ENCODE peak calls at places on chromosomes 1 and 21, in seven cellular contexts. B, J, F, L, D, Q and V are unnamed samples.

GRCh38 chr21:43956019-43956666 is 56.0 kb upstream of the TRAPPC10 start:
- DNase-seq in B (no peak), J (no peak), F (no peak), L (peak), D (no peak), Q (no peak), V (no peak)

GRCh38 chr1:56200446-56200845 is 378.9 kb downstream of the PLPP3 start:
- DNase-seq in B (no peak), J (no peak), F (no peak), L (peak), D (no peak), Q (no peak), V (no peak)

GRCh38 chr1:168342572-168343280 is 62.0 kb downstream of the TBX19 start:
- DNase-seq in B (peak), J (peak), F (peak), L (peak), D (peak), Q (peak), V (peak)

GRCh38 chr21:45995686-45996179 is 14.2 kb downstream of the COL6A1 start:
- DNase-seq in B (no peak), J (no peak), F (no peak), L (no peak), D (peak), Q (no peak), V (no peak)

GRCh38 chr1:235293322-235293942 is 34.5 kb downstream of the ARID4B start:
- DNase-seq in B (no peak), J (no peak), F (no peak), L (no peak), D (no peak), Q (no peak), V (no peak)

GRCh38 chr1:57683037-57683928 is 259.4 kb upstream of the DAB1 start:
- DNase-seq in B (no peak), J (no peak), F (no peak), L (no peak), D (no peak), Q (peak), V (no peak)

GRCh38 chr1:55833452-55834160 is 618.4 kb upstream of the USP24 start:
- DNase-seq in B (no peak), J (no peak), F (peak), L (no peak), D (no peak), Q (no peak), V (no peak)

GRCh38 chr21:27536319-27536718 is 569.4 kb upstream of the ADAMTS5 start:
- DNase-seq in B (no peak), J (no peak), F (peak), L (no peak), D (no peak), Q (no peak), V (no peak)

GRCh38 chr1:248805905-248806304 is 19.8 kb downstream of the SH3BP5L start:
- DNase-seq in B (no peak), J (no peak), F (no peak), L (no peak), D (no peak), Q (no peak), V (no peak)

GRCh38 chr1:46456411-46456963 is 33.1 kb upstream of the DMBX1 start:
- DNase-seq in B (no peak), J (no peak), F (no peak), L (peak), D (no peak), Q (no peak), V (no peak)

GRCh38 chr1:226875641-226876295 is 5.4 kb downstream of the PSEN2 start:
- DNase-seq in B (no peak), J (no peak), F (no peak), L (peak), D (peak), Q (no peak), V (no peak)

GRCh38 chr1:247409869-247410544 is 6.0 kb upstream of the NLRP3 start:
- DNase-seq in B (peak), J (no peak), F (no peak), L (no peak), D (no peak), Q (no peak), V (peak)

GRCh38 chr1:160837558-160838205 is 25.0 kb downstream of the CD244 start:
- DNase-seq in B (peak), J (no peak), F (no peak), L (peak), D (peak), Q (peak), V (peak)